ENCODE peak calls at places on chromosomes 3 and 15, in seven cellular contexts. One of them, this sample, is unnamed.
A peak's percentile ranks its signal among the peaks of the same experiment; 100 is the strongest.

GRCh38 chr3:139288266-139288821 is 55.5 kb upstream of the MRPS22 start:
- DNase-seq in fibroblast of lung: no peak
- DNase-seq in tibial artery: no peak
- DNase-seq in brain microvascular endothelial cell: no peak
- DNase-seq in heart left ventricle: peak; percentile 66
- DNase-seq in sigmoid colon: no peak
- DNase-seq in heart right ventricle: peak; percentile 56
- DNase-seq in this sample: no peak

GRCh38 chr3:49265987-49266386 is 11.0 kb downstream of the C3orf62 start:
- DNase-seq in tibial artery: no peak
- DNase-seq in heart left ventricle: no peak
- DNase-seq in brain microvascular endothelial cell: no peak
- DNase-seq in heart right ventricle: no peak
- DNase-seq in sigmoid colon: no peak
- DNase-seq in fibroblast of lung: no peak
- DNase-seq in this sample: no peak

GRCh38 chr3:21174461-21174860 is 576.5 kb downstream of the ZNF385D start:
- DNase-seq in heart left ventricle: no peak
- DNase-seq in brain microvascular endothelial cell: no peak
- DNase-seq in heart right ventricle: no peak
- DNase-seq in fibroblast of lung: peak; percentile 89
- DNase-seq in tibial artery: no peak
- DNase-seq in sigmoid colon: no peak
- DNase-seq in this sample: no peak

GRCh38 chr3:101926594-101927105 is 77.3 kb downstream of the NFKBIZ start:
- DNase-seq in heart left ventricle: no peak
- DNase-seq in fibroblast of lung: peak; percentile 75
- DNase-seq in brain microvascular endothelial cell: no peak
- DNase-seq in sigmoid colon: no peak
- DNase-seq in tibial artery: no peak
- DNase-seq in heart right ventricle: no peak
- DNase-seq in this sample: no peak

GRCh38 chr3:45236964-45237363 is 10.9 kb upstream of the TMEM158 start:
- DNase-seq in heart right ventricle: no peak
- DNase-seq in fibroblast of lung: no peak
- DNase-seq in sigmoid colon: no peak
- DNase-seq in tibial artery: no peak
- DNase-seq in brain microvascular endothelial cell: no peak
- DNase-seq in heart left ventricle: no peak
- DNase-seq in this sample: no peak

GRCh38 chr3:127457094-127457475 is 133.4 kb downstream of the TPRA1 start:
- DNase-seq in heart left ventricle: no peak
- DNase-seq in fibroblast of lung: peak; percentile 70
- DNase-seq in brain microvascular endothelial cell: peak; percentile 64
- DNase-seq in sigmoid colon: peak; percentile 63
- DNase-seq in tibial artery: peak; percentile 66
- DNase-seq in heart right ventricle: peak; percentile 19
- DNase-seq in this sample: no peak

GRCh38 chr3:61650719-61651118 is 89.3 kb downstream of the PTPRG start:
- DNase-seq in brain microvascular endothelial cell: no peak
- DNase-seq in sigmoid colon: no peak
- DNase-seq in heart left ventricle: no peak
- DNase-seq in fibroblast of lung: no peak
- DNase-seq in tibial artery: no peak
- DNase-seq in heart right ventricle: no peak
- DNase-seq in this sample: no peak

GRCh38 chr3:132464066-132464465 is 46.8 kb downstream of the DNAJC13 start:
- DNase-seq in heart left ventricle: no peak
- DNase-seq in brain microvascular endothelial cell: peak; percentile 4
- DNase-seq in tibial artery: no peak
- DNase-seq in fibroblast of lung: peak; percentile 71
- DNase-seq in sigmoid colon: no peak
- DNase-seq in heart right ventricle: no peak
- DNase-seq in this sample: no peak

GRCh38 chr3:12840591-12841084 is 727 bp downstream of the RPL32 start:
- DNase-seq in heart left ventricle: no peak
- DNase-seq in tibial artery: no peak
- DNase-seq in fibroblast of lung: no peak
- DNase-seq in heart right ventricle: no peak
- DNase-seq in brain microvascular endothelial cell: no peak
- DNase-seq in sigmoid colon: no peak
- DNase-seq in this sample: no peak

GRCh38 chr15:38367476-38367875 is 86.5 kb upstream of the FAM98B start:
- DNase-seq in tibial artery: no peak
- DNase-seq in sigmoid colon: no peak
- DNase-seq in brain microvascular endothelial cell: no peak
- DNase-seq in fibroblast of lung: peak; percentile 65
- DNase-seq in heart left ventricle: no peak
- DNase-seq in heart right ventricle: no peak
- DNase-seq in this sample: no peak

GRCh38 chr3:181056276-181056675 is 66.7 kb upstream of the DNAJC19 start:
- DNase-seq in brain microvascular endothelial cell: no peak
- DNase-seq in heart right ventricle: no peak
- DNase-seq in tibial artery: no peak
- DNase-seq in fibroblast of lung: no peak
- DNase-seq in sigmoid colon: no peak
- DNase-seq in heart left ventricle: no peak
- DNase-seq in this sample: no peak

GRCh38 chr3:6518709-6519345 is 342.1 kb upstream of the GRM7 start:
- DNase-seq in sigmoid colon: no peak
- DNase-seq in fibroblast of lung: no peak
- DNase-seq in heart right ventricle: no peak
- DNase-seq in brain microvascular endothelial cell: no peak
- DNase-seq in tibial artery: no peak
- DNase-seq in heart left ventricle: no peak
- DNase-seq in this sample: no peak

GRCh38 chr3:78496458-78496857 is 1271.3 kb downstream of the ROBO1 start:
- DNase-seq in heart left ventricle: no peak
- DNase-seq in brain microvascular endothelial cell: no peak
- DNase-seq in fibroblast of lung: no peak
- DNase-seq in sigmoid colon: no peak
- DNase-seq in heart right ventricle: no peak
- DNase-seq in tibial artery: no peak
- DNase-seq in this sample: no peak

GRCh38 chr3:13650210-13651056 is 101.5 kb downstream of the FBLN2 start:
- DNase-seq in heart right ventricle: peak; percentile 82
- DNase-seq in heart left ventricle: peak; percentile 88
- DNase-seq in sigmoid colon: peak; percentile 76
- DNase-seq in tibial artery: peak; percentile 83
- DNase-seq in fibroblast of lung: peak; percentile 52
- DNase-seq in brain microvascular endothelial cell: peak; percentile 60
- DNase-seq in this sample: no peak

GRCh38 chr15:80679167-80679804 is 15.8 kb upstream of the ABHD17C start:
- DNase-seq in fibroblast of lung: no peak
- DNase-seq in brain microvascular endothelial cell: no peak
- DNase-seq in sigmoid colon: no peak
- DNase-seq in heart right ventricle: no peak
- DNase-seq in tibial artery: no peak
- DNase-seq in heart left ventricle: no peak
- DNase-seq in this sample: no peak

GRCh38 chr3:67648701-67649100 is 5.7 kb downstream of the SUCLG2 start:
- DNase-seq in heart left ventricle: no peak
- DNase-seq in fibroblast of lung: peak; percentile 81
- DNase-seq in heart right ventricle: no peak
- DNase-seq in brain microvascular endothelial cell: peak; percentile 35
- DNase-seq in tibial artery: no peak
- DNase-seq in sigmoid colon: no peak
- DNase-seq in this sample: no peak

GRCh38 chr15:76107169-76107568 is 47.4 kb downstream of the TMEM266 start:
- DNase-seq in heart left ventricle: no peak
- DNase-seq in heart right ventricle: no peak
- DNase-seq in sigmoid colon: no peak
- DNase-seq in brain microvascular endothelial cell: no peak
- DNase-seq in fibroblast of lung: peak; percentile 16
- DNase-seq in tibial artery: no peak
- DNase-seq in this sample: no peak

GRCh38 chr15:90071220-90071807 is 31.0 kb downstream of the IDH2 start:
- DNase-seq in sigmoid colon: peak; percentile 90
- DNase-seq in fibroblast of lung: peak; percentile 76
- DNase-seq in heart left ventricle: peak; percentile 85
- DNase-seq in heart right ventricle: peak; percentile 75
- DNase-seq in brain microvascular endothelial cell: peak; percentile 84
- DNase-seq in tibial artery: peak; percentile 87
- DNase-seq in this sample: no peak

GRCh38 chr3:46318207-46318606 is 35.7 kb upstream of the CCR2 start:
- DNase-seq in sigmoid colon: no peak
- DNase-seq in brain microvascular endothelial cell: no peak
- DNase-seq in heart right ventricle: no peak
- DNase-seq in fibroblast of lung: no peak
- DNase-seq in heart left ventricle: no peak
- DNase-seq in tibial artery: no peak
- DNase-seq in this sample: no peak

GRCh38 chr3:150531775-150532174 is 14.5 kb downstream of the SERP1 start:
- DNase-seq in brain microvascular endothelial cell: no peak
- DNase-seq in heart right ventricle: no peak
- DNase-seq in tibial artery: no peak
- DNase-seq in fibroblast of lung: no peak
- DNase-seq in heart left ventricle: no peak
- DNase-seq in sigmoid colon: no peak
- DNase-seq in this sample: no peak

GRCh38 chr3:129609591-129610169 is 3.2 kb upstream of the PLXND1 start:
- DNase-seq in heart right ventricle: no peak
- DNase-seq in heart left ventricle: no peak
- DNase-seq in brain microvascular endothelial cell: peak; percentile 75
- DNase-seq in fibroblast of lung: peak; percentile 89
- DNase-seq in tibial artery: no peak
- DNase-seq in sigmoid colon: no peak
- DNase-seq in this sample: no peak

GRCh38 chr15:62165029-62165792 is at the start of gene C2CD4B:
- DNase-seq in heart left ventricle: peak; percentile 86
- DNase-seq in brain microvascular endothelial cell: no peak
- DNase-seq in sigmoid colon: no peak
- DNase-seq in tibial artery: peak; percentile 67
- DNase-seq in heart right ventricle: peak; percentile 78
- DNase-seq in fibroblast of lung: no peak
- DNase-seq in this sample: no peak

GRCh38 chr3:63933459-63933858 is 21.3 kb upstream of the SCAANT1 start:
- DNase-seq in tibial artery: no peak
- DNase-seq in heart left ventricle: no peak
- DNase-seq in heart right ventricle: no peak
- DNase-seq in sigmoid colon: no peak
- DNase-seq in fibroblast of lung: no peak
- DNase-seq in brain microvascular endothelial cell: no peak
- DNase-seq in this sample: no peak

GRCh38 chr3:112097378-112097777 is 11.2 kb downstream of the C3orf52 start:
- DNase-seq in fibroblast of lung: peak; percentile 99
- DNase-seq in brain microvascular endothelial cell: peak; percentile 100
- DNase-seq in tibial artery: no peak
- DNase-seq in sigmoid colon: no peak
- DNase-seq in heart right ventricle: no peak
- DNase-seq in heart left ventricle: no peak
- DNase-seq in this sample: no peak

GRCh38 chr15:28989239-28989830 is 103.6 kb downstream of the APBA2 start:
- DNase-seq in tibial artery: no peak
- DNase-seq in sigmoid colon: no peak
- DNase-seq in heart left ventricle: no peak
- DNase-seq in heart right ventricle: no peak
- DNase-seq in fibroblast of lung: no peak
- DNase-seq in brain microvascular endothelial cell: peak; percentile 39
- DNase-seq in this sample: no peak

GRCh38 chr3:196207833-196208607 is 3.2 kb downstream of the ZDHHC19 start:
- DNase-seq in sigmoid colon: no peak
- DNase-seq in tibial artery: no peak
- DNase-seq in brain microvascular endothelial cell: peak; percentile 15
- DNase-seq in fibroblast of lung: no peak
- DNase-seq in heart right ventricle: no peak
- DNase-seq in heart left ventricle: peak; percentile 66
- DNase-seq in this sample: no peak

GRCh38 chr15:95192923-95193322 is 961.6 kb downstream of the MCTP2 start:
- DNase-seq in heart right ventricle: no peak
- DNase-seq in fibroblast of lung: no peak
- DNase-seq in sigmoid colon: no peak
- DNase-seq in heart left ventricle: no peak
- DNase-seq in tibial artery: no peak
- DNase-seq in brain microvascular endothelial cell: no peak
- DNase-seq in this sample: no peak

GRCh38 chr3:52092291-52092660 is 35.9 kb upstream of the DUSP7 start:
- DNase-seq in sigmoid colon: peak; percentile 11
- DNase-seq in tibial artery: no peak
- DNase-seq in heart right ventricle: no peak
- DNase-seq in heart left ventricle: peak; percentile 6
- DNase-seq in fibroblast of lung: no peak
- DNase-seq in brain microvascular endothelial cell: no peak
- DNase-seq in this sample: no peak
- H3K27ac ChIP-seq in sigmoid colon: no peak overlapping the region
- H3K27ac ChIP-seq in tibial artery: peak overlapping the region; percentile 94
- H3K27ac ChIP-seq in heart right ventricle: no peak overlapping the region
- H3K27ac ChIP-seq in heart left ventricle: no peak overlapping the region
- H3K27ac ChIP-seq in fibroblast of lung: no peak overlapping the region
- H3K27ac ChIP-seq in brain microvascular endothelial cell: no peak overlapping the region
- H3K27ac ChIP-seq in this sample: peak overlapping the region; percentile 95

DNA sequence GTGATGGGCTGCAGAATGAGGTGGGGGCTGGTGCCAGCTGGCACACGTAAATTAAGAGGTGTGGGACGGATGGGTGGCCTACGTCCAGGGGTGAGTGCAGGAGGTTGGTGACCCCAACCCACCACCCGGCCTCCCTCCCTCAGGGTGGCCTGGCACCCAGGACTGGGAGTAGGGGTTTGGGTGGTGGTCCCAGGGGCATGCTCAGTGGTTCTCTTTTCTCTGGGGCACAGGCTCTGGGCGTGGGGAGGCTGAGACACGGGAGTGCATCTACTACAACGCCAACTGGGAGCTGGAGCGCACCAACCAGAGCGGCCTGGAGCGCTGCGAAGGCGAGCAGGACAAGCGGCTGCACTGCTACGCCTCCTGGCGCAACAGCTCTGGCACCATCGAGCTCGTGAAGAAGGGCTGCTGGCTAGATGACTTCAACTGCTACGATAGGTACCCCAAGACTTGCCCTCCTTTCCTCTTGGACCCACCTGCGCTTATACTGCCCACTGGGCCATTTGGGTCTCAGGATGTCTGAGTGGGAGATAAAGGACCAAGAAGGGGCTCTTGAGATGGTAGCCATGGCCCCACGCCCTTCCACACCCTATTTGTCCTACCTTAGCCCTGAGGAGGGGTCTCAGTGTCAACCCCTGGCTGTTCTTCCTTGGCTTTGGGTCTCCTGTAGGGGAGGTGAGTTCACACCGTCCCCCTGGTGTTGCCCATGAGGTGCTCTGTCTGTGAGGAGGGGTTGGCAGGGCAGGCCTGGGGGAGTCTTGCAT is 18.9 kb upstream of the EXOG start:
- DNase-seq in sigmoid colon: no peak
- DNase-seq in fibroblast of lung: no peak
- DNase-seq in brain microvascular endothelial cell: no peak
- DNase-seq in heart right ventricle: no peak
- DNase-seq in heart left ventricle: no peak
- DNase-seq in tibial artery: no peak
- DNase-seq in this sample: no peak
- H3K4me3 ChIP-seq in sigmoid colon: no peak overlapping the region
- H3K4me3 ChIP-seq in fibroblast of lung: no peak overlapping the region
- H3K4me3 ChIP-seq in brain microvascular endothelial cell: no peak overlapping the region
- H3K4me3 ChIP-seq in heart right ventricle: no peak overlapping the region
- H3K4me3 ChIP-seq in heart left ventricle: no peak overlapping the region
- H3K4me3 ChIP-seq in tibial artery: no peak overlapping the region
- H3K4me3 ChIP-seq in this sample: no peak overlapping the region

GRCh38 chr15:78565951-78566774 is 843 bp downstream of the CHRNA5 start:
- DNase-seq in heart left ventricle: no peak
- DNase-seq in brain microvascular endothelial cell: no peak
- DNase-seq in tibial artery: no peak
- DNase-seq in sigmoid colon: no peak
- DNase-seq in heart right ventricle: no peak
- DNase-seq in fibroblast of lung: peak; percentile 16
- DNase-seq in this sample: no peak
- TF ChIP-seq CTCF in heart left ventricle: no peak
- TF ChIP-seq CTCF in brain microvascular endothelial cell: peak; percentile 57
- TF ChIP-seq CTCF in tibial artery: no peak
- TF ChIP-seq CTCF in sigmoid colon: no peak
- TF ChIP-seq CTCF in heart right ventricle: no peak
- TF ChIP-seq CTCF in fibroblast of lung: peak; percentile 12
- TF ChIP-seq CTCF in this sample: no peak

GRCh38 chr3:4686619-4687018 is 193.5 kb downstream of the ITPR1 start:
- DNase-seq in sigmoid colon: no peak
- DNase-seq in tibial artery: no peak
- DNase-seq in heart left ventricle: no peak
- DNase-seq in brain microvascular endothelial cell: no peak
- DNase-seq in fibroblast of lung: no peak
- DNase-seq in heart right ventricle: no peak
- DNase-seq in this sample: no peak
- H3K27ac ChIP-seq in sigmoid colon: no peak overlapping the region
- H3K27ac ChIP-seq in tibial artery: no peak overlapping the region
- H3K27ac ChIP-seq in heart left ventricle: no peak overlapping the region
- H3K27ac ChIP-seq in brain microvascular endothelial cell: no peak overlapping the region
- H3K27ac ChIP-seq in fibroblast of lung: no peak overlapping the region
- H3K27ac ChIP-seq in heart right ventricle: no peak overlapping the region
- H3K27ac ChIP-seq in this sample: no peak overlapping the region

This sample was measured in coronary artery.